ENCODE peak calls at places on chromosomes 12 and 14, in four cellular contexts. K is cardiac muscle cell, M is HepG2, B is endodermal cell. N is an unnamed sample.

GRCh38 chr12:101552277-101552676 is 42.5 kb upstream of the MYBPC1 start:
- DNase-seq in K (peak; percentile 69), B (peak; percentile 63), M (no peak), N (no peak)

GRCh38 chr14:65999865-66000264 is 486.3 kb upstream of the CCDC196 start:
- DNase-seq in M (no peak), B (no peak), K (no peak), N (no peak)

GRCh38 chr14:37172024-37172869 is at the start of gene SLC25A21:
- DNase-seq in K (peak; percentile 81), M (peak; percentile 85), B (peak; percentile 92), N (peak; percentile 81)

GRCh38 chr14:100234511-100234910 is 4.4 kb upstream of the YY1 start:
- DNase-seq in B (no peak), M (no peak), K (no peak), N (no peak)

GRCh38 chr12:70853326-70853725 is 67.2 kb downstream of the PTPRR start:
- DNase-seq in M (peak; percentile 2), K (peak; percentile 98), B (no peak), N (no peak)

GRCh38 chr14:88824314-88825077 is at the start of gene TTC8:
- DNase-seq in M (peak; percentile 80), K (peak; percentile 94), B (peak; percentile 94), N (peak; percentile 86)

GRCh38 chr14:61973981-61974380 is 211.8 kb downstream of the SNAPC1 start:
- DNase-seq in B (no peak), K (peak; percentile 18), M (no peak), N (no peak)

GRCh38 chr12:20865873-20866272 is 55.4 kb downstream of the SLCO1B3 start:
- DNase-seq in M (no peak), K (no peak), B (no peak), N (no peak)

GRCh38 chr12:49461221-49461620 is 77.6 kb upstream of the KCNH3 start:
- DNase-seq in B (no peak), K (no peak), M (no peak), N (no peak)

GRCh38 chr14:88895116-88895515 is 70.7 kb downstream of the TTC8 start:
- DNase-seq in M (no peak), B (no peak), K (peak; percentile 27), N (no peak)

GRCh38 chr14:90676859-90677258 is 139.4 kb downstream of the TTC7B start:
- DNase-seq in M (no peak), B (no peak), K (peak; percentile 76), N (no peak)

GRCh38 chr12:85277900-85278597 is 2.0 kb upstream of the ALX1 start:
- DNase-seq in B (peak; percentile 77), M (no peak), K (no peak), N (no peak)

GRCh38 chr12:122006186-122006926 is 15.3 kb upstream of the BCL7A start:
- DNase-seq in M (no peak), B (no peak), K (no peak), N (no peak)

GRCh38 chr12:23210573-23210972 is 585.6 kb downstream of the ETNK1 start:
- DNase-seq in B (no peak), K (no peak), M (no peak), N (no peak)

GRCh38 chr12:116432321-116432750 is 126.8 kb upstream of the MAP1LC3B2 start:
- DNase-seq in M (no peak), K (peak; percentile 94), B (peak; percentile 50), N (peak; percentile 56)

GRCh38 chr14:105204931-105205717 is 24.0 kb upstream of the NUDT14 start:
- DNase-seq in K (no peak), B (no peak), M (no peak), N (no peak)

GRCh38 chr12:82609234-82609914 is 77.3 kb upstream of the TMTC2 start:
- DNase-seq in M (no peak), K (no peak), B (no peak), N (no peak)

GRCh38 chr12:112031472-112031871 is 18.2 kb downstream of the ERP29 start:
- DNase-seq in B (no peak), K (peak; percentile 13), M (no peak), N (no peak)

GRCh38 chr12:24427776-24428175 is 478.3 kb upstream of the SOX5 start:
- DNase-seq in B (no peak), K (no peak), M (no peak), N (no peak)

GRCh38 chr12:26195641-26196423 is 459 bp downstream of the SSPN start:
- DNase-seq in K (peak; percentile 59), B (peak; percentile 84), M (no peak), N (peak; percentile 77)

GRCh38 chr12:57765698-57766463 is 997 bp downstream of the CYP27B1 start:
- DNase-seq in B (peak; percentile 74), K (no peak), M (no peak), N (peak; percentile 52)

GRCh38 chr12:23880988-23881387 is 68.5 kb downstream of the SOX5 start:
- DNase-seq in B (no peak), M (no peak), K (no peak), N (no peak)

GRCh38 chr14:81211844-81212243 is 8.9 kb downstream of the GTF2A1 start:
- DNase-seq in K (peak; percentile 31), M (peak; percentile 35), B (no peak), N (peak; percentile 67)

GRCh38 chr12:236445-236844 is 22.5 kb upstream of the SLC6A12 start:
- DNase-seq in K (no peak), M (no peak), B (no peak), N (no peak)

GRCh38 chr14:75427482-75428229 is at the start of gene JDP2:
- DNase-seq in B (peak; percentile 92), K (peak; percentile 92), M (peak; percentile 60), N (peak; percentile 82)

GRCh38 chr12:96193725-96194571 is at the start of gene ELK3:
- DNase-seq in K (peak; percentile 87), B (peak; percentile 85), M (peak; percentile 50), N (peak; percentile 61)

GRCh38 chr12:43444940-43445564 is 107.0 kb downstream of the ADAMTS20 start:
- DNase-seq in M (peak; percentile 39), K (peak; percentile 78), B (peak; percentile 89), N (peak; percentile 46)

GRCh38 chr14:37588667-37588955 is 6.4 kb downstream of the FOXA1 start:
- DNase-seq in K (no peak), B (no peak), M (peak; percentile 58), N (no peak)

GRCh38 chr12:89230376-89231101 is 121.8 kb downstream of the DUSP6 start:
- DNase-seq in M (peak; percentile 17), K (peak; percentile 14), B (no peak), N (no peak)

GRCh38 chr14:78043349-78043748 is 126.8 kb upstream of the NRXN3 start:
- DNase-seq in B (no peak), K (no peak), M (no peak), N (no peak)

GRCh38 chr12:107560906-107561285 is 124.7 kb upstream of the PWP1 start:
- DNase-seq in M (no peak), K (no peak), B (no peak), N (no peak)

GRCh38 chr12:59077153-59077930 is 157.0 kb upstream of the LRIG3 start:
- DNase-seq in M (no peak), B (peak; percentile 56), K (peak; percentile 54), N (peak; percentile 27)

GRCh38 chr12:47164730-47165439 is 85.1 kb upstream of the AMIGO2 start:
- DNase-seq in B (no peak), K (peak; percentile 37), M (no peak), N (no peak)
- TF ChIP-seq CTCF in B (peak; percentile 43), K (peak; percentile 32), M (no peak), N (no peak)

DNA sequence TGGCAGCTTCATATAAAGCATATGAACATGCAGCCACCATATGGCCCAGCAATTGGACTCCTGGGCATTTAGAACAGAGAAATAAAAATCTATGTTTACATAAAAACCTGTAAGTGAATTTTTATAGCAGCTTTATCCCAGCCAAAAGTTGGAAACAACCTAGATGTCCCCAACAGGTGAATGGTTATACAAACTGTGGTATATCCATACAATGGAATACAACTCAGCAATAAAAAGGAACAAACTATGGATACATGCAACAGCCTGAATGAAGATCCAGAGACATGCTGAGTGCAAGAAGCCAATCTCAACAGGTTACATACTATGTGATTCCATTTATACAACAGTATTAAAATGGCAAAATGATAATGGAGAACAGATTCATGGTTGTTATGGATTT is 3.7 kb downstream of the TMTC1 start:
- DNase-seq in B (no peak), M (no peak), K (no peak), N (no peak)
- H3K4me3 ChIP-seq in B (peak overlapping the region; percentile 33), M (no peak overlapping the region), K (no peak overlapping the region), N (no peak overlapping the region)

GRCh38 chr12:54027442-54027786 is 826 bp upstream of the HOXC6 start:
- DNase-seq in M (no peak), B (no peak), K (no peak), N (no peak)

GRCh38 chr12:54024581-54024980 is 3.7 kb upstream of the HOXC6 start:
- DNase-seq in M (no peak), B (no peak), K (no peak), N (no peak)

GRCh38 chr12:54024127-54024526 is 4.1 kb upstream of the HOXC6 start:
- DNase-seq in M (no peak), B (peak; percentile 78), K (no peak), N (no peak)

GRCh38 chr12:54026640-54027441 is 1.4 kb upstream of the HOXC6 start:
- DNase-seq in B (peak; percentile 49), M (no peak), K (no peak), N (no peak)

GRCh38 chr12:54025507-54026393 is 2.5 kb upstream of the HOXC6 start:
- DNase-seq in M (no peak), B (peak; percentile 66), K (no peak), N (no peak)
- H3K27me3 ChIP-seq in M (peaks cover 84% of the 10 kb centered on the region), B (peaks cover 100% of the 10 kb centered on the region), K (peaks cover 100% of the 10 kb centered on the region), N (peaks cover 76% of the 10 kb centered on the region)

GRCh38 chr12:109932878-109933503 is 32.9 kb downstream of the TCHP start:
- DNase-seq in B (no peak), K (no peak), M (no peak), N (no peak)

GRCh38 chr12:109937371-109937770 is 37.3 kb downstream of the TCHP start:
- DNase-seq in K (no peak), B (no peak), M (no peak), N (no peak)

GRCh38 chr12:109931143-109931542 is 31.1 kb downstream of the TCHP start:
- DNase-seq in B (no peak), M (no peak), K (no peak), N (no peak)

GRCh38 chr12:109930028-109930800 is 30.1 kb downstream of the TCHP start:
- DNase-seq in M (no peak), B (no peak), K (no peak), N (no peak)

GRCh38 chr12:109934026-109934425 is 34.0 kb downstream of the TCHP start:
- DNase-seq in K (peak; percentile 37), B (no peak), M (no peak), N (peak; percentile 77)
- TF ChIP-seq CTCF in K (peak; percentile 57), B (peak; percentile 67), M (peak; percentile 68), N (peak; percentile 64)

N was measured in thyroid gland.